ENCODE peak calls at places on chromosomes 7 and 10, in six cellular contexts. F, A, T, C, R and P are unnamed samples.

GRCh38 chr7:159193543-159193942 is 48.9 kb upstream of the VIPR2 start:
- DNase-seq in F (no peak), A (no peak), T (no peak), C (no peak), R (no peak), P (no peak)

GRCh38 chr7:85186521-85187241 is at the start of gene SEMA3D:
- DNase-seq in F (peak; percentile 82), A (peak; percentile 84), T (peak; percentile 63), C (peak; percentile 89), R (peak; percentile 83), P (peak; percentile 89)

GRCh38 chr7:96422388-96422787 is 100.5 kb upstream of the SLC25A13 start:
- DNase-seq in F (no peak), A (no peak), T (no peak), C (no peak), R (no peak), P (no peak)

GRCh38 chr10:31687545-31688482 is 240.8 kb downstream of the ARHGAP12 start:
- DNase-seq in F (no peak), A (no peak), T (no peak), C (no peak), R (no peak), P (no peak)

GRCh38 chr10:60964257-60965235 is 20.6 kb upstream of the RHOBTB1 start:
- DNase-seq in F (peak; percentile 91), A (peak; percentile 56), T (no peak), C (peak; percentile 82), R (peak; percentile 95), P (peak; percentile 57)

GRCh38 chr7:158809596-158809995 is 19.7 kb downstream of the ESYT2 start:
- DNase-seq in F (peak; percentile 45), A (no peak), T (no peak), C (no peak), R (peak; percentile 41), P (no peak)

GRCh38 chr10:96413151-96413787 is 54.5 kb upstream of the OPALIN start:
- DNase-seq in F (no peak), A (no peak), T (no peak), C (no peak), R (no peak), P (no peak)

GRCh38 chr10:58264780-58265179 is 2.9 kb downstream of the IPMK start:
- DNase-seq in F (no peak), A (no peak), T (no peak), C (peak; percentile 38), R (peak; percentile 46), P (no peak)

GRCh38 chr7:17144313-17144712 is 154.1 kb upstream of the AHR start:
- DNase-seq in F (peak; percentile 46), A (no peak), T (no peak), C (no peak), R (peak; percentile 34), P (no peak)

GRCh38 chr10:98646998-98647917 is 200.5 kb upstream of the HPS1 start:
- DNase-seq in F (no peak), A (peak; percentile 86), T (peak; percentile 41), C (peak; percentile 86), R (no peak), P (peak; percentile 50)

GRCh38 chr10:132421377-132422168 is 24.6 kb downstream of the PWWP2B start:
- DNase-seq in F (peak; percentile 26), A (no peak), T (no peak), C (no peak), R (peak; percentile 85), P (no peak)

GRCh38 chr10:43236176-43236850 is 30.6 kb downstream of the RASGEF1A start:
- DNase-seq in F (no peak), A (no peak), T (no peak), C (no peak), R (no peak), P (no peak)

GRCh38 chr10:112631501-112632410 is 184.7 kb downstream of the VTI1A start:
- DNase-seq in F (no peak), A (no peak), T (no peak), C (no peak), R (peak; percentile 86), P (no peak)

GRCh38 chr10:17354781-17355180 is 99.6 kb downstream of the ST8SIA6 start:
- DNase-seq in F (no peak), A (no peak), T (no peak), C (no peak), R (no peak), P (no peak)

GRCh38 chr7:151744656-151745055 is 132.3 kb downstream of the PRKAG2 start:
- DNase-seq in F (no peak), A (no peak), T (no peak), C (no peak), R (no peak), P (no peak)

GRCh38 chr7:93015193-93016084 is 102.3 kb downstream of the SAMD9 start:
- DNase-seq in F (peak; percentile 80), A (no peak), T (no peak), C (no peak), R (peak; percentile 87), P (no peak)

GRCh38 chr10:132572545-132572937 is 35.0 kb downstream of the INPP5A start:
- DNase-seq in F (peak; percentile 36), A (no peak), T (no peak), C (peak; percentile 77), R (peak; percentile 72), P (no peak)

GRCh38 chr7:76326646-76327233 is 24.3 kb downstream of the HSPB1 start:
- DNase-seq in F (peak; percentile 91), A (no peak), T (no peak), C (no peak), R (peak; percentile 61), P (no peak)

DNA sequence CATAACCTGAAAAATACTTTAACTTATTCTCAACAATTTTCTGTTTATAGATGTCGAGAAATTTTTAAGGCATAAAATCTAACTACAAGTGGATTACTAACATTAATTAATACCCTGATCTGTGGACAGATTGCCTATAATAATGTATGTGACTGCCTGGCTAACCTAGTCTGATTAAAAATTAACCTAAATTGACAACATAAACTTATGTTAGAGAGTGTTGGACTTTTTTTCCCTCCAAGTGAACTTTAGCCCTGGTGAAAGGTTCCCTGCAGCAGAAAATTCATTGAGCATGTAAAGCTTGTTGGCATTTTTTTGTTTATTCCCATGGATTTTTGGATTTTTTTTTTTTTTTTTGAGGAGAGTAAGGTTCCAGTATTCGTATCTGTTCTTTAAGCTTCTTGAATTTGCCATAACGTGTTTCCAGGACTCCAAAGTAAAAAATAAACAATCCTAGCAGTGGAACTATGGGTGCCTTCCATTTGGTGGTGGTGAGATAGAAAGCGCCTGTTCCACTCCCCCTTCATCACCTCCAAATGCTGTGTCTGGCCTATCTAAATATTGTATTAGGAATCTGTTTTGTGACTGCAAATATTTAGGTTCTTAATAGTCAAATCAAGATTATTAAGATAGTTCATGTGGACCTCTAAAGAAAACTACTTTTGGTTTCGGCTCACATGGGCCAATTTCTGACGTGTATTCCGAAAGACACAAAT is 36.1 kb downstream of the NET1 start:
- DNase-seq in F (no peak), A (no peak), T (no peak), C (no peak), R (no peak), P (no peak)
- H2BK120ac ChIP-seq in F (no peak overlapping the region), A (no peak overlapping the region), T (no peak overlapping the region), C (no peak overlapping the region), R (no peak overlapping the region), P (no peak overlapping the region)

GRCh38 chr7:23530901-23531793 is 634 bp downstream of the TRA2A start:
- DNase-seq in F (peak; percentile 59), A (peak; percentile 21), T (no peak), C (peak; percentile 83), R (peak; percentile 66), P (peak; percentile 45)
- H2BK120ac ChIP-seq in F (peak overlapping the region; percentile 43), A (no peak overlapping the region), T (peak overlapping the region; percentile 94), C (peak overlapping the region; percentile 94), R (peak overlapping the region; percentile 71), P (peak overlapping the region; percentile 98)

GRCh38 chr7:47580175-47580701 is 1.7 kb downstream of the TNS3 start:
- DNase-seq in F (peak; percentile 60), A (no peak), T (no peak), C (no peak), R (peak; percentile 51), P (no peak)

GRCh38 chr7:47579458-47579857 is 2.5 kb downstream of the TNS3 start:
- DNase-seq in F (no peak), A (no peak), T (no peak), C (peak; percentile 46), R (peak; percentile 62), P (no peak)

GRCh38 chr7:47581821-47582747 is at the start of gene TNS3:
- DNase-seq in F (peak; percentile 36), A (no peak), T (no peak), C (peak; percentile 65), R (peak; percentile 51), P (peak; percentile 66)

GRCh38 chr7:47581442-47581820 is 480 bp downstream of the TNS3 start:
- DNase-seq in F (no peak), A (no peak), T (no peak), C (peak; percentile 54), R (peak; percentile 34), P (no peak)

GRCh38 chr7:47580811-47581331 is 1.0 kb downstream of the TNS3 start:
- DNase-seq in F (peak; percentile 37), A (no peak), T (no peak), C (peak; percentile 48), R (peak; percentile 70), P (no peak)
- H2BK120ac ChIP-seq in F (peak overlapping the region; percentile 95), A (no peak overlapping the region), T (no peak overlapping the region), C (no peak overlapping the region), R (peak overlapping the region; percentile 99), P (no peak overlapping the region)

DNA sequence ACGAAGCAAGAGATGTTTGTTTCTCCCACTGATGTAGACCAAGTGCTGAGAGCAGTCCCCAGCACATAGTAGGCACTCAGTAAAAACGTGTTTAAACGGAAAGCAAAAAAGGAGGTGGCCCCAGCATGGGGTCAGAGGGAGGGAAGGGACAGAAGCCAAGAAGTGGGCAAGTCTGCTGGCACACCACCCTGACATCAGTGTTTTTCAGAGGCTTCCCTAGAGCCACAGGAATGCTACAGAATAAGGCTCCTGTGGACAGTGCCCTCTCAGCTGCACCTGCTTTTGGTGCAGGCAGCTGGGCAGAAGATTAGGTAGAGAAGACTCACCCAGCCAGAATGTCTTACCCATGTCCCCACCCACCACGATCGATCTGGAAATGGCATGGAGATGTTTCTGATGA is 8.3 kb upstream of the ANKRD1 start:
- DNase-seq in F (no peak), A (no peak), T (no peak), C (no peak), R (no peak), P (no peak)
- H2BK120ac ChIP-seq in F (peak overlapping the region; percentile 96), A (no peak overlapping the region), T (no peak overlapping the region), C (no peak overlapping the region), R (peak overlapping the region; percentile 21), P (no peak overlapping the region)

GRCh38 chr10:50624154-50624865 is 554 bp upstream of the SGMS1 start:
- DNase-seq in F (peak; percentile 93), A (peak; percentile 97), T (peak; percentile 83), C (peak; percentile 98), R (peak; percentile 96), P (peak; percentile 96)
- H2BK120ac ChIP-seq in F (peak overlapping the region; percentile 96), A (peak overlapping the region; percentile 98), T (no peak overlapping the region), C (no peak overlapping the region), R (peak overlapping the region; percentile 90), P (no peak overlapping the region)